ENCODE peak calls at places on chromosomes 5 and 9, in four cellular contexts. One of them, this sample, is unnamed.

GRCh38 chr5:14187660-14188059 is 44.5 kb downstream of the TRIO start:
- DNase-seq in suprapubic skin: no peak
- DNase-seq in NT2/D1: no peak
- DNase-seq in pulmonary artery endothelial cell: peak
- DNase-seq in this sample: no peak

GRCh38 chr9:72557549-72557948 is 36.1 kb downstream of the TMC1 start:
- DNase-seq in suprapubic skin: peak
- DNase-seq in pulmonary artery endothelial cell: peak
- DNase-seq in NT2/D1: peak
- DNase-seq in this sample: no peak

GRCh38 chr9:107141967-107142366 is 141.1 kb upstream of the RAD23B start:
- DNase-seq in NT2/D1: no peak
- DNase-seq in pulmonary artery endothelial cell: no peak
- DNase-seq in suprapubic skin: no peak
- DNase-seq in this sample: no peak

GRCh38 chr9:36051317-36051716 is 14.6 kb downstream of the RECK start:
- DNase-seq in NT2/D1: no peak
- DNase-seq in suprapubic skin: no peak
- DNase-seq in pulmonary artery endothelial cell: no peak
- DNase-seq in this sample: no peak

GRCh38 chr9:3436629-3437028 is 89.2 kb downstream of the RFX3 start:
- DNase-seq in suprapubic skin: no peak
- DNase-seq in pulmonary artery endothelial cell: no peak
- DNase-seq in NT2/D1: no peak
- DNase-seq in this sample: no peak

GRCh38 chr9:111691686-111692329 is 30.4 kb downstream of the GNG10 start:
- DNase-seq in NT2/D1: peak
- DNase-seq in pulmonary artery endothelial cell: no peak
- DNase-seq in suprapubic skin: no peak
- DNase-seq in this sample: no peak

GRCh38 chr5:170151105-170151831 is 45.6 kb downstream of the FOXI1 start:
- DNase-seq in NT2/D1: peak
- DNase-seq in suprapubic skin: no peak
- DNase-seq in pulmonary artery endothelial cell: peak
- DNase-seq in this sample: no peak

GRCh38 chr5:81767097-81767496 is 16.2 kb upstream of the SSBP2 start:
- DNase-seq in pulmonary artery endothelial cell: no peak
- DNase-seq in suprapubic skin: no peak
- DNase-seq in NT2/D1: no peak
- DNase-seq in this sample: no peak

GRCh38 chr5:93893050-93893449 is 151.7 kb upstream of the POU5F2 start:
- DNase-seq in suprapubic skin: no peak
- DNase-seq in NT2/D1: no peak
- DNase-seq in pulmonary artery endothelial cell: no peak
- DNase-seq in this sample: no peak

This sample was measured in cardiac septum.